ENCODE peak calls at places on chromosomes 6 and 20, in four cellular contexts. Z is A549, G is K562, E is GM12878. C is an unnamed sample.

GRCh38 chr20:46568570-46569129 is 18.2 kb upstream of the OCSTAMP start:
- DNase-seq in Z (no peak), G (no peak), E (no peak), C (peak; percentile 79)

GRCh38 chr20:63553933-63554290 is at the start of gene FNDC11:
- DNase-seq in Z (no peak), G (peak; percentile 73), E (no peak), C (no peak)

GRCh38 chr20:6718660-6719059 is 48.8 kb upstream of the BMP2 start:
- DNase-seq in Z (no peak), G (no peak), E (no peak), C (no peak)

GRCh38 chr6:113442040-113442439 is 415.1 kb upstream of the MARCKS start:
- DNase-seq in Z (no peak), G (no peak), E (no peak), C (no peak)

GRCh38 chr6:50965495-50965894 is 146.8 kb downstream of the TFAP2B start:
- DNase-seq in Z (no peak), G (no peak), E (no peak), C (no peak)

GRCh38 chr6:168542301-168542700 is 101.3 kb downstream of the SMOC2 start:
- DNase-seq in Z (no peak), G (no peak), E (no peak), C (no peak)

GRCh38 chr6:93059911-93060310 is 359.4 kb downstream of the EPHA7 start:
- DNase-seq in Z (no peak), G (no peak), E (no peak), C (no peak)

GRCh38 chr6:22041797-22042489 is 254.9 kb downstream of the PRL start:
- DNase-seq in Z (no peak), G (no peak), E (no peak), C (no peak)

GRCh38 chr20:9403481-9403880 is 110.9 kb upstream of the LAMP5 start:
- DNase-seq in Z (no peak), G (no peak), E (no peak), C (no peak)

GRCh38 chr20:14622796-14623195 is 285.4 kb upstream of the FLRT3 start:
- DNase-seq in Z (peak; percentile 34), G (no peak), E (no peak), C (peak; percentile 27)

GRCh38 chr6:37480118-37480736 is 19.5 kb downstream of the CCDC167 start:
- DNase-seq in Z (no peak), G (no peak), E (no peak), C (no peak)

GRCh38 chr6:40395066-40395697 is 192.0 kb downstream of the LRFN2 start:
- DNase-seq in Z (no peak), G (no peak), E (no peak), C (no peak)

GRCh38 chr6:39083111-39083702 is 31.8 kb downstream of the SAYSD1 start:
- DNase-seq in Z (no peak), G (no peak), E (no peak), C (no peak)

GRCh38 chr20:4684837-4685413 is 36.8 kb upstream of the PRND start:
- DNase-seq in Z (no peak), G (no peak), E (no peak), C (peak; percentile 63)

GRCh38 chr6:70310063-70310694 is 7.3 kb upstream of the COL9A1 start:
- DNase-seq in Z (no peak), G (peak; percentile 14), E (no peak), C (peak; percentile 33)

GRCh38 chr6:44662461-44663121 is 275.1 kb downstream of the CDC5L start:
- DNase-seq in Z (no peak), G (no peak), E (no peak), C (peak; percentile 15)

GRCh38 chr6:166388605-166389004 is 5.9 kb upstream of the MPC1 start:
- DNase-seq in Z (no peak), G (no peak), E (no peak), C (no peak)

GRCh38 chr6:18080544-18080943 is 41.9 kb downstream of the NHLRC1 start:
- DNase-seq in Z (no peak), G (no peak), E (no peak), C (no peak)

GRCh38 chr20:53764416-53764800 is 170.8 kb upstream of the ZNF217 start:
- DNase-seq in Z (no peak), G (no peak), E (no peak), C (no peak)

GRCh38 chr6:152273638-152274037 is 363.5 kb downstream of the SYNE1 start:
- DNase-seq in Z (no peak), G (no peak), E (no peak), C (no peak)

GRCh38 chr20:63957004-63957689 is 931 bp upstream of the UCKL1 start:
- DNase-seq in Z (peak; percentile 87), G (peak; percentile 79), E (no peak), C (peak; percentile 85)

GRCh38 chr6:166540631-166541331 is 45.7 kb downstream of the RAMACL start:
- DNase-seq in Z (no peak), G (peak; percentile 23), E (peak; percentile 66), C (no peak)

GRCh38 chr6:72621243-72622093 is at the start of gene KCNQ5:
- DNase-seq in Z (peak; percentile 24), G (peak; percentile 47), E (no peak), C (no peak)

GRCh38 chr6:108876929-108877775 is 28.9 kb downstream of the ARMC2 start:
- DNase-seq in Z (no peak), G (no peak), E (no peak), C (no peak)

GRCh38 chr20:19975436-19975799 is 41.7 kb upstream of the NAA20 start:
- DNase-seq in Z (peak; percentile 59), G (no peak), E (no peak), C (no peak)

GRCh38 chr6:163951326-163951725 is 536.8 kb downstream of the QKI start:
- DNase-seq in Z (no peak), G (no peak), E (no peak), C (no peak)

GRCh38 chr6:129673758-129674157 is 36.2 kb downstream of the ARHGAP18 start:
- DNase-seq in Z (no peak), G (no peak), E (no peak), C (no peak)

GRCh38 chr6:108635505-108636226 is 74.9 kb downstream of the FOXO3 start:
- DNase-seq in Z (no peak), G (no peak), E (no peak), C (no peak)

GRCh38 chr20:2136275-2136674 is 34.6 kb downstream of the STK35 start:
- DNase-seq in Z (no peak), G (no peak), E (no peak), C (no peak)
- TF ChIP-seq CHD2 in Z (no peak), G (no peak), E (no peak), C (no peak)

GRCh38 chr6:99605074-99605726 is 1.4 kb upstream of the PRDM13 start:
- DNase-seq in Z (no peak), G (no peak), E (no peak), C (no peak)
- TF ChIP-seq USF2 in Z (no peak), G (no peak), E (no peak), C (no peak)

DNA sequence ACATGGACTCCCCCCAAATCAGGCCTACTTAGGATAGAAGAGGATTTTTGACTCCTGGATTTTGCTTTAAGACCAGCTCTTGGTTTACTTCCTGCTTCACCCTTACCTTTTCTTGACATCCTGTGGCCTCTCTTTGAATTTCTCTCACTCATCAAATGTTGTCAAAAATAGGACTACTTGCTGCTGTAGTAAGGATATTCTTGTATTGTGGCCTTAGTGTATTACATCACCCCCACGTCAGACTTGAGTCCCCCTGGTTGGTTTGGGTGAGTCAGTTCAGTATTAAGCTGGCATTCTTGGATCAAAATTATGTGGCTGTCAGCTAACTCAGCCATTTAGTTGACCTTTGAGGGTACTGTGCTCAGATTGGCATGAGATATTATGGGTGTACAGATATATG is 1.1 kb downstream of the TPX2 start:
- DNase-seq in Z (no peak), G (peak; percentile 35), E (no peak), C (no peak)
- TF ChIP-seq JUNB in Z (no peak), G (no peak), E (peak; percentile 54), C (no peak)

GRCh38 chr20:25340380-25340779 is 50.3 kb downstream of the ABHD12 start:
- DNase-seq in Z (no peak), G (no peak), E (no peak), C (no peak)

GRCh38 chr20:25341716-25342680 is 48.6 kb downstream of the ABHD12 start:
- DNase-seq in Z (no peak), G (no peak), E (no peak), C (no peak)

GRCh38 chr20:25336561-25337422 is 53.8 kb downstream of the ABHD12 start:
- DNase-seq in Z (peak; percentile 33), G (no peak), E (no peak), C (peak; percentile 82)

GRCh38 chr20:25339608-25340007 is 51.0 kb downstream of the ABHD12 start:
- DNase-seq in Z (no peak), G (no peak), E (no peak), C (peak; percentile 46)

GRCh38 chr20:25338112-25339023 is 52.3 kb downstream of the ABHD12 start:
- DNase-seq in Z (no peak), G (no peak), E (no peak), C (peak; percentile 87)
- TF ChIP-seq CHD2 in Z (no peak), G (no peak), E (no peak), C (no peak)

DNA sequence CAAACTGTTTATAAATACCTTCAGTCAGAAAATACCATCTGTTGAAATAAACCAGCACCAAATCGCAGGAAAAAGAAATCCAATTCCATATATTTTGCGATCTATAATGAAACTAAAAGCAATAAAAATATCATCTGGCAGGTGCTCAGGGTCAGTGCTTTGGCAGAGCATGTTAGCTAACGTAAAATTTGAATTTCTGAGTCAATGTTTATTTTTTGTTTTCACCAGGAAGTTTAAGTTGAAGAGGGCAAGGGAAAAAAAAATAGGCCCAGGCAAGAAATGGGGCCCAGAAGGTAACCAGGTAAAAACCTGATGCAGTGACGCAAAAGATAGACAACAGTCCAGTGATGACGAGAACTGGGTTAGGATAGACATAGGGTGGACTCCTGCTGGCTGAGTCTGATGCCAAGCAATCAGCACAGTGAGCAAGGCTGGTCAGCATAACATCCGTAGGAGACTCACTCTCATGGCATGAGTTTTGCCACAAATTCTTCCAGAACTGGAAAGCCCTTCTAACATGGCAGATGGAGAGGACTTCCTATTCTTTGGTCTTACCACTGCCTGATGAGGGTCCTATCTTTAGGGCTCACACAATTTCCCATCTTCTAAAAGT is 42.2 kb downstream of the ZHX3 start:
- DNase-seq in Z (no peak), G (no peak), E (no peak), C (no peak)
- TF ChIP-seq USF2 in Z (no peak), G (no peak), E (no peak), C (no peak)

C was measured in HepG2.